ENCODE peak calls at places on chromosome 14, in four cellular contexts. J, R, F and T are unnamed samples.

GRCh38 chr14:103555559-103556337 is 6.7 kb downstream of the BAG5 start:
- DNase-seq in R (no peak), J (no peak), F (no peak), T (no peak)

GRCh38 chr14:100898465-100898864 is 5.1 kb downstream of the RTL1 start:
- DNase-seq in R (no peak), J (no peak), F (no peak), T (no peak)

GRCh38 chr14:61519106-61519505 is 176.2 kb upstream of the HIF1A start:
- DNase-seq in R (no peak), J (no peak), F (no peak), T (no peak)

GRCh38 chr14:52067873-52068740 is 752 bp downstream of the NID2 start:
- DNase-seq in R (no peak), F (no peak), J (peak), T (no peak)

GRCh38 chr14:59028476-59029202 is 159.8 kb upstream of the DAAM1 start:
- DNase-seq in R (peak), J (peak), F (peak), T (peak)

GRCh38 chr14:65940056-65940735 is 527.7 kb downstream of the FUT8 start:
- DNase-seq in F (no peak), R (peak), J (peak), T (peak)

GRCh38 chr14:67722293-67722692 is 20.6 kb downstream of the RDH12 start:
- DNase-seq in J (no peak), R (no peak), F (no peak), T (no peak)

GRCh38 chr14:96297000-96297399 is 41.0 kb downstream of the BDKRB1 start:
- DNase-seq in R (peak), J (no peak), F (no peak), T (no peak)

GRCh38 chr14:89382487-89383170 is 34.4 kb downstream of the FOXN3 start:
- DNase-seq in J (no peak), R (no peak), F (no peak), T (no peak)

GRCh38 chr14:58746261-58746660 is 108.5 kb downstream of the DACT1 start:
- DNase-seq in F (no peak), J (peak), R (no peak), T (no peak)

GRCh38 chr14:37668646-37669045 is 73.2 kb downstream of the TTC6 start:
- DNase-seq in J (no peak), F (no peak), R (no peak), T (no peak)

GRCh38 chr14:49173765-49174373 is 412.3 kb downstream of the RPS29 start:
- DNase-seq in J (peak), R (peak), F (peak), T (peak)

GRCh38 chr14:30267141-30267540 is 291.8 kb upstream of the G2E3 start:
- DNase-seq in R (no peak), J (no peak), F (no peak), T (no peak)

GRCh38 chr14:67187210-67187609 is 2.0 kb upstream of the GARIN2 start:
- DNase-seq in J (peak), F (no peak), R (peak), T (no peak)

GRCh38 chr14:91232052-91232451 is 12.5 kb downstream of the GPR68 start:
- DNase-seq in J (no peak), F (no peak), R (no peak), T (no peak)

GRCh38 chr14:81710232-81710845 is 176.7 kb upstream of the SEL1L start:
- DNase-seq in R (peak), F (peak), J (peak), T (peak)

DNA sequence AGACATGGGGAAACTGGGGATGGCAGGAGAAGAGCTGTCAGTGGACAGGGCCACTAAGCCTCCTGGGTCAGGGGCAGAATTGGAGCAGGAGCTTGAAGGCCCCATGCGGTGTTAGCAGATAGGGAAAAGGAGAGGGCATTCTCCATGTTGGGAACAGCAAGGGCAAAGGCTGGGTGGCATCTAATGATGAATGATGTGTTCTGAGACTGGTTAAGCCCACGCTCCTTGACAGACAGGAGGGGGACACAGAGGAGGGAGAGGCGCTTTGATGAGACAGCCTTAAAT is 63.0 kb downstream of the CLMN start:
- DNase-seq in R (no peak), F (no peak), J (no peak), T (no peak)
- TF ChIP-seq CHD4 in R (no peak), F (no peak), J (no peak), T (no peak)

DNA sequence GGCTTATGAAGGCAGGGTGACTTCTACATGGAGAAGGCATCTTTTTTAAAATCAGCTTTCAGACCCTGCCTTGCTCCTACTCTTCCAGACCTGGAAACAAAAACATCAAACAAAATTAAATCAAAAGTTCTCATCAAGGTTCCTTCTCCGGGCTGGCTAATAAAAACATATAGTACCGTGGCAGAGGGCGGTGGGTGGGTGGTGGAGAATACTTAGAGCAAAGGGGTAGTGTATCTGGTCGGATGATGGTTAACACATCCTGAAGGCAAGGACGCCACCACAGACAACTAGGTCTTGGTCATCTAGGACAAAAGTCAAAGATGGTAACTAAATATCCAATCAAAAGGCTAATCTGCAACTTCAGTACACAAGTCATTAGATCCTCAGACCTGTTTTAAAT is 1.8 kb downstream of the DAD1 start:
- DNase-seq in F (no peak), J (no peak), R (no peak), T (no peak)
- TF ChIP-seq CHD2 in F (no peak), J (no peak), R (no peak), T (no peak)

DNA sequence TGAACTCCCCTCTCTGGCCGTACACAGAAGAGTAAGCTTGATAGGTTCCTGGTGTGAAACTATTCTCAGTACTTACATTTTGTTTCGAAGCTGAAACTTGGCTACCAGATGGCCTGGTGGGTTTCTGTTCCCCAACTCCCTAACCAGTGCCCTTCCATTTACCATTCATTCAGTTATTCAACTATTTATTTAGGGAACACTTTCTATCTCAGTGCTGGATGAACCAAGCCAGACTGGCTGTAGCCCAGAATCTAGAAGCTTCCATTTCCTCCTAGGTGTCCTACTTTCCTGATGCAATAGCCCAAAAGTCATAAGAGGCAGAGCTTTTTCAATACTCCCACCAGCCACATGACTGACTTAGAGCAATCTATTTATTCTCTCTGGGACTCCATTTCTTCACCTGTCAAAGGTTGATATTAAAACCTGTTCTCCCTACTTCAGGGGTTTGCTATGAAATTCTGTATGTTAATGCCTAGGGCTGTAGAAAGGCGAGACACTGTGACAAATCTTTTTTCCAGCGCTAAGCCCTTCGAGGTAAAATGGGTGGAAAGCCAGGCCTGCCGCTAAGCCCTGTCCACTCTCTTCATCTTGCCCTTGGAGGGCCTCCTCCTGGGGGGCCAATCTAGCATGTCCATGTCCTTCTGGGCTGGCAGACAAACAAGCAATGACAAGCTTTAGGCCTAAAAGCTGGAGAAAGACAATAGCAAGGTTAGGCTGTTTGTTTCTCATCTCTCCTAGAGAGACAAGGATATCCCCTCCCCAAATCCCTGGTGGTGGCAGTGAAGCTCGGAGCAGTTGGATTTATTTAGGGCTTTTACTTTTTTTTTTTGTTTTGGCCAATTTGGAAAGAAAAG is 8.2 kb upstream of the IRF2BPL start:
- DNase-seq in F (peak), J (no peak), R (no peak), T (no peak)
- TF ChIP-seq ESRRA in F (no peak), J (no peak), R (no peak), T (no peak)

GRCh38 chr14:54570047-54570446 is 3.1 kb downstream of the SAMD4A start:
- DNase-seq in J (no peak), R (no peak), F (no peak), T (no peak)

GRCh38 chr14:54572316-54572715 is 5.4 kb downstream of the SAMD4A start:
- DNase-seq in R (peak), J (no peak), F (no peak), T (peak)

GRCh38 chr14:54568821-54569591 is 2.1 kb downstream of the SAMD4A start:
- DNase-seq in F (no peak), J (no peak), R (peak), T (no peak)

GRCh38 chr14:54567634-54568561 is 970 bp downstream of the SAMD4A start:
- DNase-seq in R (peak), J (no peak), F (no peak), T (peak)

GRCh38 chr14:54570651-54571415 is 3.9 kb downstream of the SAMD4A start:
- DNase-seq in R (no peak), J (no peak), F (no peak), T (no peak)
- TF ChIP-seq CHD4 in R (no peak), J (no peak), F (no peak), T (no peak)

GRCh38 chr14:63663428-63664142 is 21.9 kb upstream of the WDR89 start:
- DNase-seq in R (peak), F (no peak), J (no peak), T (no peak)
- TF ChIP-seq CHD2 in R (no peak), F (no peak), J (no peak), T (no peak)

GRCh38 chr14:85528882-85529585 is 910 bp upstream of the FLRT2 start:
- DNase-seq in R (no peak), J (no peak), F (no peak), T (no peak)

GRCh38 chr14:85529803-85530574 is at the start of gene FLRT2:
- DNase-seq in J (peak), R (no peak), F (no peak), T (no peak)

GRCh38 chr14:85527006-85527405 is 2.9 kb upstream of the FLRT2 start:
- DNase-seq in J (no peak), F (no peak), R (no peak), T (no peak)

GRCh38 chr14:85527458-85527857 is 2.5 kb upstream of the FLRT2 start:
- DNase-seq in J (no peak), R (no peak), F (no peak), T (no peak)

DNA sequence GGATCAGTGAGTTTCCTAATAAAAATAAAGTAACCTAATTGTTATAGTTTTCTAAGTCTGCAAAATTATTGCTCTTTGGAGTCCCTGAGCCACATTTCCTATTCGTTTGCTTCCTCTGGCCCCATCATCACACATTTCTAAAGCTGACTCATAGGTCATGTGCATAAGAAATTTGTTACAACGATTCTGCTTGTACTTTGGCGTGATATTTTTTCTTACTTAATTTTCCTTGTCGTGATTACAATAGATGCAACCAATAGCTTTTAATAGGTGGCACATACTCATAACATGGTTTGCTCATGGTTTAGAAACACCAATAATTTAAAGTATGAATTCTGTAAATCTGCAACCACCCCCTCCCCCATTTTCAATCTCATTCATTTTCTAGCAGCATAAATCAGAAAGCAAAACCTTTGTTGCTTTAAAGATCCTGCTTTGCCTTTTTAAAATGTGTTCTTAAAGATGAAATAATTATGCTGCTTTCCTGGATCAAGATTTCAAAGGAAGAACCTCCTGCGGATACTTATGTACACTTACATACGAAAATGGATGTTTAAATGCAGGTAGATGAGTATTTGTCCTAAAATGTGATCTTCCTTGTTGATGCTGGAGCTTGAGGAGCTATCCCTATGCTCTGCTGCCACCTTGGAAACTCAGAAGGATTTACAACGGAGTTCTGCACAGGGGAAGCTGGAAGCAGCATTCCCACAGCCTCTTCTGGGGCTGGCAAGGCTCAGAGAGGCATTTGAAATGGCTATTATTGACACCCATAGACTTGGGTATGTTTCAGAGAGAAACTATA is 1.7 kb upstream of the FLRT2 start:
- DNase-seq in J (peak), R (peak), F (no peak), T (no peak)
- TF ChIP-seq ESRRA in J (no peak), R (no peak), F (no peak), T (no peak)

DNA sequence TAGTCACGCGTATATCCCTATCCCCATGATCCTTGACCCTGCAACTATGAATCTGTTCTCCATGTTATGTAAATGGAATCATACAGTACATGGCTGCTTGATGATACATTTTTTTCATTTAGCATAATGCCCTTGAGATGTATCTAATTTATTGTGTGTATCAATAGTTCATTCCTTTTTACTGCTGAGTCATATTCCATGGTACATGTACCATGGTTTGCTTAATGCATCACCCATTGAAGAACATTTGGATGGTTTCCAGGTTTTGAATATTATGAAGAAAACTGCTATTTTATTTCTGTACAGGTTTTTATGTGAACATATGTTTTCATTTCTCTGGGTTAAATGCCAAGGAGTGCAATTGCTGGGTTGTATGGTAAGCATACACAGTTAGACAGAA is 4.0 kb upstream of the RNASE10 start:
- DNase-seq in R (no peak), F (no peak), J (no peak), T (no peak)
- TF ChIP-seq CHD4 in R (no peak), F (no peak), J (no peak), T (no peak)

GRCh38 chr14:88266474-88266873 is 56.6 kb downstream of the KCNK10 start:
- DNase-seq in R (no peak), J (no peak), F (no peak), T (no peak)
- TF ChIP-seq CHD2 in R (no peak), J (no peak), F (no peak), T (no peak)

DNA sequence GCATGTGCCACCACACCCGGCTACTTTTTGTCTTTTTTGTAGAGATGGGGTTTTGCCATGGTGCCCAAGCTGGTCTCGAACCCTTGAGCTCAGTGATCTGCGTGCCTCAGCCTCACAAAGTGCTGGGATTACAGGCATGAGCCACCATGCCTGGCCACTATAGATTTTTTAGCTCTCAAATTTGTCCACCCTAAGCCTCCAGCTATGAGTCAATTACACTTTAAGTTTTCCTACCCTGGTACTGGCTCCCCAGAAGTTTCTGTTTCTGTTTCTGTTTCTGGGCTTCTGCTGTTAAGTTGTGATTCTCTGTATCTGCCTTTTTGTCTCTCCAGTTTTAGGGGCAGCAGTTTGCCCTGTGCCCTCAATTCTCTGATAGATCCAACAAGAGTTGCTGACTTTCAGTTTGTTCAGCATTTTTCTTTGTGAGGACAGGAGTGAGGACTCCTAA is 4.4 kb upstream of the TINF2 start:
- DNase-seq in F (peak), R (no peak), J (no peak), T (no peak)
- TF ChIP-seq ESRRA in F (no peak), R (no peak), J (no peak), T (no peak)

GRCh38 chr14:72906316-72906715 is 12.4 kb upstream of the DPF3 start:
- DNase-seq in R (no peak), J (no peak), F (no peak), T (no peak)
- TF ChIP-seq CHD4 in R (no peak), J (no peak), F (no peak), T (no peak)